ENCODE peak calls at places on chromosomes 7 and 10, in nine cellular contexts. X is thoracic aorta, Y is foreskin fibroblast, S is right atrium auricular region, J is stomach, L is GM06990, D is cardiac muscle cell, G is HFF-Myc, K is lower lobe of right lung. I is an unnamed sample.

GRCh38 chr10:104323085-104323484 is 15.2 kb downstream of the ITPRIP start:
- DNase-seq in X (no peak), Y (no peak), S (no peak), J (no peak), L (no peak), D (no peak), G (no peak), K (no peak), I (no peak)

GRCh38 chr7:51240868-51241267 is 75.7 kb downstream of the COBL start:
- DNase-seq in X (no peak), Y (no peak), S (no peak), J (no peak), L (no peak), D (no peak), G (no peak), K (no peak), I (no peak)

GRCh38 chr10:29472268-29473086 is 162.3 kb downstream of the SVIL start:
- DNase-seq in X (no peak), Y (no peak), S (no peak), J (no peak), L (no peak), D (no peak), G (no peak), K (no peak), I (no peak)

GRCh38 chr7:139726485-139726869 is 51.3 kb downstream of the HIPK2 start:
- DNase-seq in X (no peak), Y (no peak), S (no peak), J (no peak), L (no peak), D (no peak), G (no peak), K (no peak), I (no peak)

GRCh38 chr7:136887317-136887716 is 18.9 kb downstream of the CHRM2 start:
- DNase-seq in X (no peak), Y (no peak), S (no peak), J (no peak), L (no peak), D (no peak), G (no peak), K (no peak), I (no peak)

GRCh38 chr7:80896856-80897598 is 21.8 kb downstream of the SEMA3C start:
- DNase-seq in X (no peak), Y (no peak), S (no peak), J (no peak), L (no peak), D (no peak), G (no peak), K (no peak), I (no peak)

GRCh38 chr7:73739387-73739767 is 775 bp upstream of the ABHD11 start:
- DNase-seq in X (no peak), Y (no peak), S (no peak), J (no peak), L (no peak), D (no peak), G (no peak), K (no peak), I (no peak)

GRCh38 chr10:69179089-69179742 is 818 bp upstream of the SUPV3L1 start:
- DNase-seq in X (no peak), Y (no peak), S (no peak), J (no peak), L (no peak), D (no peak), G (no peak), K (no peak), I (no peak)

GRCh38 chr7:1665721-1666250 is 4.3 kb upstream of the ELFN1 start:
- DNase-seq in X (no peak), Y (peak), S (no peak), J (no peak), L (no peak), D (peak), G (no peak), K (peak), I (no peak)

GRCh38 chr7:105691692-105692564 is 110.6 kb upstream of the EFCAB10 start:
- DNase-seq in X (no peak), Y (peak), S (peak), J (peak), L (peak), D (no peak), G (peak), K (peak), I (no peak)

GRCh38 chr7:156120552-156120951 is 308.3 kb upstream of the SHH start:
- DNase-seq in X (no peak), Y (no peak), S (no peak), J (no peak), L (no peak), D (no peak), G (no peak), K (no peak), I (no peak)

GRCh38 chr10:19756919-19757318 is 59.3 kb upstream of the PLXDC2 start:
- DNase-seq in X (no peak), Y (no peak), S (no peak), J (no peak), L (no peak), D (no peak), G (no peak), K (no peak), I (no peak)

GRCh38 chr10:70053896-70054641 is 1.4 kb downstream of the MACROH2A2 start:
- DNase-seq in X (no peak), Y (no peak), S (no peak), J (no peak), L (no peak), D (peak), G (no peak), K (no peak), I (no peak)

GRCh38 chr7:81161459-81162075 is 242.7 kb upstream of the SEMA3C start:
- DNase-seq in X (no peak), Y (peak), S (no peak), J (no peak), L (no peak), D (no peak), G (peak), K (no peak), I (peak)

GRCh38 chr10:118291122-118291521 is 51.0 kb downstream of the FAM204A start:
- DNase-seq in X (no peak), Y (no peak), S (no peak), J (no peak), L (no peak), D (no peak), G (no peak), K (no peak), I (no peak)

GRCh38 chr7:51455948-51456347 is 139.3 kb upstream of the COBL start:
- DNase-seq in X (no peak), Y (no peak), S (no peak), J (no peak), L (no peak), D (peak), G (no peak), K (no peak), I (no peak)

GRCh38 chr10:103197891-103198290 is 4.8 kb upstream of the NT5C2 start:
- DNase-seq in X (no peak), Y (no peak), S (no peak), J (no peak), L (no peak), D (no peak), G (no peak), K (no peak), I (no peak)

GRCh38 chr10:1400129-1400865 is 337.0 kb downstream of the ADARB2 start:
- DNase-seq in X (no peak), Y (no peak), S (peak), J (peak), L (no peak), D (no peak), G (no peak), K (no peak), I (no peak)

GRCh38 chr7:44145969-44146897 is 5.1 kb upstream of the MYL7 start:
- DNase-seq in X (peak), Y (peak), S (peak), J (peak), L (peak), D (peak), G (no peak), K (peak), I (no peak)

GRCh38 chr10:23829556-23829955 is 379.4 kb upstream of the KIAA1217 start:
- DNase-seq in X (no peak), Y (no peak), S (no peak), J (no peak), L (no peak), D (no peak), G (no peak), K (no peak), I (no peak)

GRCh38 chr7:85090138-85090537 is 96.7 kb downstream of the SEMA3D start:
- DNase-seq in X (no peak), Y (no peak), S (no peak), J (no peak), L (no peak), D (peak), G (no peak), K (no peak), I (no peak)

GRCh38 chr10:91389636-91390512 is 20.3 kb upstream of the HECTD2 start:
- DNase-seq in X (no peak), Y (peak), S (no peak), J (no peak), L (no peak), D (peak), G (no peak), K (no peak), I (no peak)

GRCh38 chr10:21401196-21401595 is 124.3 kb downstream of the SKIDA1 start:
- DNase-seq in X (no peak), Y (peak), S (no peak), J (no peak), L (no peak), D (no peak), G (no peak), K (no peak), I (no peak)

GRCh38 chr10:69839696-69840345 is 38.1 kb downstream of the COL13A1 start:
- DNase-seq in X (no peak), Y (peak), S (no peak), J (no peak), L (no peak), D (peak), G (no peak), K (no peak), I (no peak)

GRCh38 chr7:99752354-99752753 is 17.4 kb upstream of the CYP3A7 start:
- DNase-seq in X (no peak), Y (peak), S (no peak), J (peak), L (no peak), D (no peak), G (no peak), K (no peak), I (no peak)

GRCh38 chr10:119803264-119803663 is 69.4 kb downstream of the MCMBP start:
- DNase-seq in X (no peak), Y (peak), S (no peak), J (no peak), L (no peak), D (no peak), G (no peak), K (no peak), I (peak)

GRCh38 chr7:116630932-116631449 is 41.0 kb upstream of the MET start:
- DNase-seq in X (peak), Y (peak), S (peak), J (peak), L (peak), D (no peak), G (peak), K (peak), I (peak)

GRCh38 chr10:14244147-14244546 is 86.6 kb downstream of the FRMD4A start:
- DNase-seq in X (no peak), Y (no peak), S (no peak), J (no peak), L (no peak), D (no peak), G (no peak), K (no peak), I (no peak)

GRCh38 chr10:96448021-96448457 is 65.7 kb downstream of the TLL2 start:
- DNase-seq in X (no peak), Y (no peak), S (no peak), J (no peak), L (peak), D (no peak), G (no peak), K (no peak), I (no peak)

GRCh38 chr7:7799138-7799537 is 80.7 kb upstream of the RPA3 start:
- DNase-seq in X (no peak), Y (peak), S (no peak), J (no peak), L (no peak), D (no peak), G (no peak), K (no peak), I (no peak)

GRCh38 chr7:105149827-105150226 is 135.8 kb downstream of the KMT2E start:
- DNase-seq in X (no peak), Y (peak), S (no peak), J (no peak), L (no peak), D (no peak), G (peak), K (no peak), I (no peak)

GRCh38 chr10:60820093-60820769 is 42.0 kb downstream of the CDK1 start:
- DNase-seq in X (no peak), Y (peak), S (no peak), J (no peak), L (peak), D (peak), G (peak), K (no peak), I (no peak)

GRCh38 chr10:71632896-71633600 is 86.5 kb downstream of the C10orf105 start:
- DNase-seq in X (no peak), Y (no peak), S (no peak), J (no peak), L (no peak), D (no peak), G (no peak), K (no peak), I (no peak)

GRCh38 chr7:99837649-99838361 is 10.0 kb downstream of the CYP3A43 start:
- DNase-seq in X (no peak), Y (no peak), S (no peak), J (no peak), L (no peak), D (no peak), G (no peak), K (no peak), I (no peak)

GRCh38 chr10:121240011-121240410 is 358.2 kb downstream of the FGFR2 start:
- DNase-seq in X (no peak), Y (no peak), S (no peak), J (peak), L (no peak), D (no peak), G (no peak), K (peak), I (no peak)
- H3K4me3 ChIP-seq in X (no peak), Y (no peak), S (no peak), J (no peak), L (no peak), D (no peak), G (no peak), K (no peak), I (no peak)

GRCh38 chr10:27794157-27794556 is 48.5 kb upstream of the MKX start:
- DNase-seq in X (no peak), Y (peak), S (no peak), J (no peak), L (no peak), D (no peak), G (no peak), K (no peak), I (no peak)
- TF ChIP-seq CTCF in X (no peak), Y (no peak), S (no peak), J (no peak), L (peak), D (no peak), G (peak), K (no peak), I (peak)

DNA sequence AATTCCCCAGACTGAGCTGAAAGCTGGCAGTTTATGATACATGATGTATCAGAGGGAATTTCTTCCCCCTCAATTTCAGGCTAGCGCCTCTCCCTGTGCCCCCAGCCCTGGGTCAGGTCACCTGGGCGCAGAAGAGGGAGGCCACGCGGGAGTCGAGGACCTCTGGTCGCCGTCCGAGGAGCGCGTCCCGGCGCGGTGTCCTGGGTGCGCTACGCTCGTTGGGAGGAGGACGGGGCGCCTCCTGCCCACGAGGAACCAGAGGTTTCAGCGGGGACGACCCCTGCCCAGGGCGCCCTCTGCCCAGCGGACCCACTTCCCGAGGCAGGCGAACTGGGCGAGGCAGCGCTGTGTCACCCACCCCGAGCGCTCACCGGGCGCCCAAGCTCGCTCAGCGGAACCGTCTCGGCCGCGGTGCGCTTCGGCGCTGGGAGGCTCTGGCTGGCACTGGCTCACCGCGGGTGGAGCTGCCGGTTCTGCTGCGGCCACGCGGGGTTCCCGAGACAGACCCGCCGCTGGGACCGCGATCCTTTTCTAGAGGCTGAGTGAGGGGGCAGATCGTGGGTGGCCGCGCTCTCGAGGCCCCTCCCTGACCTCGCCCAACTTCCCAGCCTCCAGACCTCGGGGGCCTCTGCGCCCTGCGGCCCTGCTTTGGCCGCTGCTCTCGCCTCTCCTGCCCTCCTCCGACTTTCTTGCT is at the start of gene FAM237B:
- DNase-seq in X (no peak), Y (peak), S (no peak), J (no peak), L (peak), D (peak), G (no peak), K (peak), I (no peak)
- H3K4me3 ChIP-seq in X (peak), Y (peak), S (no peak), J (peak), L (no peak), D (peak), G (peak), K (peak), I (peak)

GRCh38 chr7:30956704-30957103 is 7.0 kb upstream of the GHRHR start:
- DNase-seq in X (no peak), Y (no peak), S (no peak), J (no peak), L (no peak), D (no peak), G (no peak), K (no peak), I (no peak)
- TF ChIP-seq CTCF in X (no peak), Y (no peak), S (no peak), J (no peak), L (no peak), D (no peak), G (no peak), K (no peak), I (no peak)

GRCh38 chr10:48450233-48450810 is 143.8 kb downstream of the MAPK8 start:
- DNase-seq in X (no peak), Y (no peak), S (peak), J (peak), L (no peak), D (no peak), G (no peak), K (no peak), I (no peak)
- H3K4me3 ChIP-seq in X (no peak), Y (no peak), S (no peak), J (no peak), L (no peak), D (no peak), G (no peak), K (no peak), I (no peak)

GRCh38 chr7:30702200-30702599 is 19.9 kb upstream of the CRHR2 start:
- DNase-seq in X (no peak), Y (no peak), S (no peak), J (no peak), L (no peak), D (no peak), G (no peak), K (no peak), I (no peak)
- TF ChIP-seq CTCF in X (no peak), Y (no peak), S (no peak), J (no peak), L (peak), D (peak), G (peak), K (no peak), I (no peak)

GRCh38 chr10:80324086-80324485 is 32.5 kb downstream of the DYDC1 start:
- DNase-seq in X (no peak), Y (peak), S (no peak), J (no peak), L (no peak), D (no peak), G (peak), K (no peak), I (no peak)

GRCh38 chr10:80323298-80323697 is 33.3 kb downstream of the DYDC1 start:
- DNase-seq in X (no peak), Y (no peak), S (no peak), J (no peak), L (no peak), D (no peak), G (no peak), K (no peak), I (no peak)

GRCh38 chr10:80322158-80322557 is 32.7 kb upstream of the MAT1A start:
- DNase-seq in X (no peak), Y (no peak), S (no peak), J (no peak), L (no peak), D (no peak), G (no peak), K (no peak), I (no peak)

GRCh38 chr10:80322711-80323110 is 33.3 kb upstream of the MAT1A start:
- DNase-seq in X (no peak), Y (no peak), S (no peak), J (no peak), L (no peak), D (no peak), G (no peak), K (no peak), I (no peak)

GRCh38 chr10:80324891-80325364 is 31.6 kb downstream of the DYDC1 start:
- DNase-seq in X (no peak), Y (no peak), S (no peak), J (no peak), L (no peak), D (no peak), G (no peak), K (no peak), I (no peak)
- H3K4me3 ChIP-seq in X (no peak), Y (no peak), S (no peak), J (no peak), L (no peak), D (no peak), G (no peak), K (no peak), I (no peak)

I was measured in AG04449.